ENCODE peak calls at places on chromosome 9, in eight cellular contexts. X is NCI-H1694 treated with DMSO at 0.1 percent for 48 hours; G is GOT3; M is skeletal muscle cell; S is activated T-cell treated with anti-CD3 and anti-CD28 coated beads for 1 hour; F is AG09319; D is mucosa of descending colon; L is stimulated activated CD4-positive, alpha-beta T cell treated with anti-CD3 and anti-CD28 coated beads, Interleukin-2, amount 100 ng/mL, for 24 hours. U is an unnamed sample.

GRCh38 chr9:108978121-108978694 is 35.1 kb downstream of the CTNNAL1 start:
- DNase-seq in X (no peak), G (no peak), M (no peak), S (no peak), F (no peak), D (no peak), L (no peak), U (no peak)

GRCh38 chr9:114911167-114911821 is 19.1 kb downstream of the TNFSF8 start:
- DNase-seq in X (peak), G (no peak), M (no peak), S (no peak), F (no peak), D (no peak), L (no peak), U (peak)

GRCh38 chr9:37056521-37056920 is 22.5 kb upstream of the PAX5 start:
- DNase-seq in X (no peak), G (no peak), M (no peak), S (no peak), F (no peak), D (no peak), L (no peak), U (no peak)

GRCh38 chr9:134488251-134488900 is 153.2 kb upstream of the COL5A1 start:
- DNase-seq in X (no peak), G (no peak), M (no peak), S (no peak), F (no peak), D (no peak), L (no peak), U (no peak)

GRCh38 chr9:33220681-33221567 is 19.0 kb upstream of the SPINK4 start:
- DNase-seq in X (no peak), G (no peak), M (no peak), S (no peak), F (no peak), D (no peak), L (no peak), U (no peak)

GRCh38 chr9:136808075-136808780 is 480 bp downstream of the RABL6 start:
- DNase-seq in X (no peak), G (no peak), M (no peak), S (peak), F (no peak), D (peak), L (peak), U (no peak)

GRCh38 chr9:110919609-110920008 is 118.7 kb downstream of the LPAR1 start:
- DNase-seq in X (no peak), G (no peak), M (peak), S (no peak), F (peak), D (no peak), L (no peak), U (no peak)

GRCh38 chr9:33350310-33350709 is 52.1 kb downstream of the AQP7 start:
- DNase-seq in X (no peak), G (no peak), M (peak), S (no peak), F (peak), D (no peak), L (no peak), U (no peak)

GRCh38 chr9:128724744-128725211 is 851 bp upstream of the ZDHHC12 start:
- DNase-seq in X (peak), G (no peak), M (no peak), S (no peak), F (peak), D (peak), L (peak), U (peak)

GRCh38 chr9:114205171-114206015 is 50.1 kb downstream of the COL27A1 start:
- DNase-seq in X (no peak), G (no peak), M (no peak), S (no peak), F (no peak), D (no peak), L (no peak), U (peak)

GRCh38 chr9:72362118-72362531 is 2.9 kb downstream of the ZFAND5 start:
- DNase-seq in X (no peak), G (no peak), M (no peak), S (no peak), F (no peak), D (no peak), L (no peak), U (no peak)

GRCh38 chr9:127664678-127665507 is 41.9 kb upstream of the CFAP157 start:
- DNase-seq in X (peak), G (no peak), M (no peak), S (no peak), F (peak), D (peak), L (no peak), U (peak)

GRCh38 chr9:112174965-112175795 is at the start of gene SUSD1:
- DNase-seq in X (no peak), G (no peak), M (no peak), S (peak), F (no peak), D (peak), L (peak), U (no peak)

U was measured in cerebellar cortex.